ENCODE peak calls at places on chromosomes 16 and 17, in nine cellular contexts. One of them, this sample, is unnamed.

GRCh38 chr16:54430491-54431030 is 144.0 kb upstream of the IRX3 start:
- DNase-seq in NCI-H345: no peak
- DNase-seq in right cardiac atrium: no peak
- DNase-seq in IMR-90: peak
- DNase-seq in brain microvascular endothelial cell: peak
- DNase-seq in H1: no peak
- DNase-seq in A549: no peak
- DNase-seq in dorsolateral prefrontal cortex: no peak
- DNase-seq in NCI-H748 treated with DMSO at 0.1 percent for 48 hours: no peak
- DNase-seq in this sample: no peak

GRCh38 chr17:2357931-2358434 is 20.7 kb downstream of the SGSM2 start:
- DNase-seq in NCI-H345: no peak
- DNase-seq in right cardiac atrium: no peak
- DNase-seq in IMR-90: no peak
- DNase-seq in brain microvascular endothelial cell: no peak
- DNase-seq in H1: no peak
- DNase-seq in A549: no peak
- DNase-seq in dorsolateral prefrontal cortex: no peak
- DNase-seq in NCI-H748 treated with DMSO at 0.1 percent for 48 hours: no peak
- DNase-seq in this sample: no peak

GRCh38 chr16:11915644-11916523 is at the start of gene GSPT1:
- DNase-seq in NCI-H345: peak
- DNase-seq in right cardiac atrium: peak
- DNase-seq in IMR-90: peak
- DNase-seq in brain microvascular endothelial cell: peak
- DNase-seq in H1: peak
- DNase-seq in A549: peak
- DNase-seq in dorsolateral prefrontal cortex: peak
- DNase-seq in NCI-H748 treated with DMSO at 0.1 percent for 48 hours: peak
- DNase-seq in this sample: peak

GRCh38 chr17:61409301-61410099 is 9.9 kb downstream of the TBX2 start:
- DNase-seq in NCI-H345: peak
- DNase-seq in right cardiac atrium: peak
- DNase-seq in IMR-90: peak
- DNase-seq in brain microvascular endothelial cell: no peak
- DNase-seq in H1: peak
- DNase-seq in A549: peak
- DNase-seq in dorsolateral prefrontal cortex: no peak
- DNase-seq in NCI-H748 treated with DMSO at 0.1 percent for 48 hours: no peak
- DNase-seq in this sample: no peak

GRCh38 chr16:54647731-54648221 is 282.9 kb upstream of the IRX5 start:
- DNase-seq in NCI-H345: no peak
- DNase-seq in right cardiac atrium: no peak
- DNase-seq in IMR-90: no peak
- DNase-seq in brain microvascular endothelial cell: no peak
- DNase-seq in H1: no peak
- DNase-seq in A549: no peak
- DNase-seq in dorsolateral prefrontal cortex: no peak
- DNase-seq in NCI-H748 treated with DMSO at 0.1 percent for 48 hours: no peak
- DNase-seq in this sample: no peak

GRCh38 chr16:86924537-86924936 is 346.2 kb downstream of the FOXL1 start:
- DNase-seq in NCI-H345: no peak
- DNase-seq in right cardiac atrium: no peak
- DNase-seq in IMR-90: peak
- DNase-seq in brain microvascular endothelial cell: peak
- DNase-seq in H1: no peak
- DNase-seq in A549: peak
- DNase-seq in dorsolateral prefrontal cortex: no peak
- DNase-seq in NCI-H748 treated with DMSO at 0.1 percent for 48 hours: no peak
- DNase-seq in this sample: no peak

GRCh38 chr17:72465191-72466024 is 344.6 kb downstream of the SOX9 start:
- DNase-seq in NCI-H345: peak
- DNase-seq in right cardiac atrium: no peak
- DNase-seq in IMR-90: peak
- DNase-seq in brain microvascular endothelial cell: peak
- DNase-seq in H1: no peak
- DNase-seq in A549: peak
- DNase-seq in dorsolateral prefrontal cortex: no peak
- DNase-seq in NCI-H748 treated with DMSO at 0.1 percent for 48 hours: no peak
- DNase-seq in this sample: peak

GRCh38 chr16:83785455-83785854 is 22.3 kb upstream of the HSBP1 start:
- DNase-seq in NCI-H345: no peak
- DNase-seq in right cardiac atrium: no peak
- DNase-seq in IMR-90: peak
- DNase-seq in brain microvascular endothelial cell: no peak
- DNase-seq in H1: no peak
- DNase-seq in A549: no peak
- DNase-seq in dorsolateral prefrontal cortex: no peak
- DNase-seq in NCI-H748 treated with DMSO at 0.1 percent for 48 hours: no peak
- DNase-seq in this sample: no peak

GRCh38 chr17:74466785-74467158 is 338 bp downstream of the CD300A start:
- DNase-seq in NCI-H345: no peak
- DNase-seq in right cardiac atrium: peak
- DNase-seq in IMR-90: no peak
- DNase-seq in brain microvascular endothelial cell: no peak
- DNase-seq in H1: no peak
- DNase-seq in A549: no peak
- DNase-seq in dorsolateral prefrontal cortex: no peak
- DNase-seq in NCI-H748 treated with DMSO at 0.1 percent for 48 hours: no peak
- DNase-seq in this sample: no peak

GRCh38 chr16:57017251-57017650 is 27.9 kb downstream of the NLRC5 start:
- DNase-seq in NCI-H345: no peak
- DNase-seq in right cardiac atrium: no peak
- DNase-seq in IMR-90: peak
- DNase-seq in brain microvascular endothelial cell: peak
- DNase-seq in H1: no peak
- DNase-seq in A549: peak
- DNase-seq in dorsolateral prefrontal cortex: no peak
- DNase-seq in NCI-H748 treated with DMSO at 0.1 percent for 48 hours: no peak
- DNase-seq in this sample: no peak

GRCh38 chr17:17419621-17420020 is 57.2 kb upstream of the MED9 start:
- DNase-seq in NCI-H345: no peak
- DNase-seq in right cardiac atrium: no peak
- DNase-seq in IMR-90: no peak
- DNase-seq in brain microvascular endothelial cell: no peak
- DNase-seq in H1: no peak
- DNase-seq in A549: no peak
- DNase-seq in dorsolateral prefrontal cortex: peak
- DNase-seq in NCI-H748 treated with DMSO at 0.1 percent for 48 hours: no peak
- DNase-seq in this sample: no peak

GRCh38 chr17:66567234-66568170 is 265.1 kb downstream of the PRKCA start:
- DNase-seq in NCI-H345: peak
- DNase-seq in right cardiac atrium: peak
- DNase-seq in IMR-90: peak
- DNase-seq in brain microvascular endothelial cell: peak
- DNase-seq in H1: peak
- DNase-seq in A549: peak
- DNase-seq in dorsolateral prefrontal cortex: peak
- DNase-seq in NCI-H748 treated with DMSO at 0.1 percent for 48 hours: peak
- DNase-seq in this sample: peak

GRCh38 chr17:58513913-58514794 is at the start of gene MTMR4:
- DNase-seq in NCI-H345: peak
- DNase-seq in right cardiac atrium: peak
- DNase-seq in IMR-90: peak
- DNase-seq in brain microvascular endothelial cell: peak
- DNase-seq in H1: peak
- DNase-seq in A549: peak
- DNase-seq in dorsolateral prefrontal cortex: peak
- DNase-seq in NCI-H748 treated with DMSO at 0.1 percent for 48 hours: peak
- DNase-seq in this sample: peak

GRCh38 chr16:81376880-81377279 is 62.1 kb downstream of the GAN start:
- DNase-seq in NCI-H345: no peak
- DNase-seq in right cardiac atrium: no peak
- DNase-seq in IMR-90: no peak
- DNase-seq in brain microvascular endothelial cell: no peak
- DNase-seq in H1: no peak
- DNase-seq in A549: no peak
- DNase-seq in dorsolateral prefrontal cortex: no peak
- DNase-seq in NCI-H748 treated with DMSO at 0.1 percent for 48 hours: no peak
- DNase-seq in this sample: no peak

This sample was measured in SK-MEL-5.